ENCODE peak calls at places on chromosomes 12 and 14, in seven cellular contexts. D is body of pancreas; W is DND-41; S is A549; G is CD8-positive, alpha-beta T cell; F is gastrocnemius medialis; U is HCT116. L is an unnamed sample.

GRCh38 chr14:80606347-80606772 is 335.2 kb downstream of the CEP128 start:
- ATAC-seq in D (no peak), F (peak), U (no peak), S (no peak), G (no peak), W (no peak), L (peak)

GRCh38 chr12:79690606-79691298 is at the start of gene PAWR:
- ATAC-seq in F (peak), W (no peak), G (peak), D (peak), S (peak), U (peak), L (peak)

GRCh38 chr14:22492601-22493000 is 96.4 kb downstream of the DAD1 start:
- ATAC-seq in S (no peak), W (no peak), U (no peak), G (no peak), D (no peak), F (no peak), L (no peak)

GRCh38 chr14:91884664-91885063 is 17.3 kb upstream of the TC2N start:
- ATAC-seq in S (peak), U (no peak), D (no peak), G (no peak), F (peak), W (no peak), L (peak)

GRCh38 chr14:89190779-89191513 is 226.1 kb downstream of the FOXN3 start:
- ATAC-seq in U (no peak), S (no peak), G (no peak), W (no peak), D (no peak), F (no peak), L (no peak)

GRCh38 chr14:44168566-44168965 is 338.5 kb downstream of the FSCB start:
- ATAC-seq in F (no peak), S (no peak), G (no peak), U (no peak), W (no peak), D (no peak), L (no peak)

GRCh38 chr14:95692109-95692508 is 5.9 kb downstream of the TCL1B start:
- ATAC-seq in D (no peak), W (no peak), F (no peak), U (no peak), S (no peak), G (no peak), L (no peak)

GRCh38 chr12:106030210-106031175 is 108.3 kb downstream of the NUAK1 start:
- ATAC-seq in F (no peak), U (no peak), S (peak), G (no peak), D (no peak), W (no peak), L (no peak)

GRCh38 chr12:51247523-51248206 is 9.0 kb downstream of the DAZAP2 start:
- ATAC-seq in D (no peak), F (no peak), U (no peak), S (peak), W (no peak), G (no peak), L (no peak)

GRCh38 chr14:75845136-75845804 is 136.5 kb downstream of the TGFB3 start:
- ATAC-seq in S (no peak), W (no peak), F (no peak), D (no peak), G (no peak), U (no peak), L (peak)

GRCh38 chr12:45615268-45615667 is 114.2 kb upstream of the ARID2 start:
- ATAC-seq in S (peak), W (no peak), G (no peak), U (no peak), F (peak), D (no peak), L (no peak)

GRCh38 chr12:75754698-75755097 is 243.3 kb upstream of the KRR1 start:
- ATAC-seq in D (no peak), U (no peak), F (no peak), S (no peak), W (peak), G (no peak), L (no peak)

GRCh38 chr14:50055461-50056228 is 60.7 kb downstream of the VCPKMT start:
- ATAC-seq in W (no peak), G (no peak), F (no peak), S (no peak), U (peak), D (peak), L (no peak)

GRCh38 chr12:4280351-4281163 is 7.0 kb downstream of the CCND2 start:
- ATAC-seq in W (no peak), U (no peak), G (no peak), F (no peak), S (no peak), D (no peak), L (peak)

GRCh38 chr12:52251367-52252055 is 18.5 kb downstream of the KRT7 start:
- ATAC-seq in G (no peak), U (no peak), S (no peak), F (no peak), D (no peak), W (peak), L (no peak)

GRCh38 chr14:93040443-93040842 is 75.3 kb downstream of the ITPK1 start:
- ATAC-seq in G (no peak), F (peak), W (peak), D (no peak), S (no peak), U (no peak), L (peak)

GRCh38 chr14:77000340-77001235 is 27.9 kb downstream of the IRF2BPL start:
- ATAC-seq in U (no peak), S (no peak), F (peak), D (no peak), G (no peak), W (peak), L (peak)

GRCh38 chr14:32230181-32230580 is 27.1 kb upstream of the RNU6-8 start:
- ATAC-seq in S (peak), F (no peak), D (peak), W (no peak), G (no peak), U (peak), L (no peak)

GRCh38 chr12:22731231-22731630 is 106.3 kb downstream of the ETNK1 start:
- ATAC-seq in D (no peak), G (no peak), S (no peak), F (no peak), U (no peak), W (no peak), L (no peak)

GRCh38 chr12:32039341-32039740 is 67.3 kb upstream of the BICD1 start:
- ATAC-seq in U (no peak), F (no peak), W (no peak), S (no peak), D (no peak), G (no peak), L (no peak)

GRCh38 chr14:50229646-50230045 is 1.7 kb downstream of the SOS2 start:
- ATAC-seq in U (no peak), S (no peak), D (no peak), W (no peak), F (no peak), G (no peak), L (no peak)

GRCh38 chr12:116206828-116207227 is 70.7 kb downstream of the MED13L start:
- ATAC-seq in D (no peak), W (no peak), S (no peak), G (no peak), U (no peak), F (no peak), L (no peak)

GRCh38 chr14:62138593-62138992 is 376.4 kb downstream of the SNAPC1 start:
- ATAC-seq in W (no peak), G (no peak), S (no peak), D (no peak), F (no peak), U (no peak), L (no peak)

GRCh38 chr14:91861091-91861490 is 6.2 kb downstream of the TC2N start:
- ATAC-seq in U (no peak), S (no peak), F (no peak), D (no peak), W (no peak), G (peak), L (no peak)

GRCh38 chr14:75182820-75183219 is 6.4 kb upstream of the TMED10 start:
- ATAC-seq in S (peak), W (no peak), F (no peak), D (peak), U (no peak), G (no peak), L (peak)

GRCh38 chr12:110249716-110250225 is 31.3 kb upstream of the ATP2A2 start:
- ATAC-seq in W (no peak), S (no peak), D (peak), F (peak), G (no peak), U (no peak), L (no peak)

GRCh38 chr12:47014474-47014873 is 64.9 kb upstream of the PCED1B start:
- ATAC-seq in G (no peak), S (peak), U (no peak), W (no peak), D (no peak), F (no peak), L (no peak)

GRCh38 chr14:105067140-105067968 is 2.1 kb upstream of the GPR132 start:
- ATAC-seq in F (no peak), U (peak), S (peak), G (no peak), W (no peak), D (no peak), L (no peak)

GRCh38 chr14:37195327-37195726 is 2.4 kb upstream of the MIPOL1 start:
- ATAC-seq in S (no peak), G (no peak), F (no peak), W (no peak), D (no peak), U (no peak), L (no peak)

GRCh38 chr12:32471601-32472001 is 72.2 kb downstream of the FGD4 start:
- ATAC-seq in D (no peak), S (no peak), F (peak), G (no peak), W (no peak), U (no peak), L (no peak)

GRCh38 chr12:114685320-114685781 is 1.4 kb upstream of the TBX3 start:
- ATAC-seq in S (no peak), F (no peak), U (no peak), D (no peak), G (no peak), W (no peak), L (no peak)
- H3K4me3 ChIP-seq in S (peak), F (peak), U (no peak), D (no peak), G (no peak), W (no peak), L (peak)

DNA sequence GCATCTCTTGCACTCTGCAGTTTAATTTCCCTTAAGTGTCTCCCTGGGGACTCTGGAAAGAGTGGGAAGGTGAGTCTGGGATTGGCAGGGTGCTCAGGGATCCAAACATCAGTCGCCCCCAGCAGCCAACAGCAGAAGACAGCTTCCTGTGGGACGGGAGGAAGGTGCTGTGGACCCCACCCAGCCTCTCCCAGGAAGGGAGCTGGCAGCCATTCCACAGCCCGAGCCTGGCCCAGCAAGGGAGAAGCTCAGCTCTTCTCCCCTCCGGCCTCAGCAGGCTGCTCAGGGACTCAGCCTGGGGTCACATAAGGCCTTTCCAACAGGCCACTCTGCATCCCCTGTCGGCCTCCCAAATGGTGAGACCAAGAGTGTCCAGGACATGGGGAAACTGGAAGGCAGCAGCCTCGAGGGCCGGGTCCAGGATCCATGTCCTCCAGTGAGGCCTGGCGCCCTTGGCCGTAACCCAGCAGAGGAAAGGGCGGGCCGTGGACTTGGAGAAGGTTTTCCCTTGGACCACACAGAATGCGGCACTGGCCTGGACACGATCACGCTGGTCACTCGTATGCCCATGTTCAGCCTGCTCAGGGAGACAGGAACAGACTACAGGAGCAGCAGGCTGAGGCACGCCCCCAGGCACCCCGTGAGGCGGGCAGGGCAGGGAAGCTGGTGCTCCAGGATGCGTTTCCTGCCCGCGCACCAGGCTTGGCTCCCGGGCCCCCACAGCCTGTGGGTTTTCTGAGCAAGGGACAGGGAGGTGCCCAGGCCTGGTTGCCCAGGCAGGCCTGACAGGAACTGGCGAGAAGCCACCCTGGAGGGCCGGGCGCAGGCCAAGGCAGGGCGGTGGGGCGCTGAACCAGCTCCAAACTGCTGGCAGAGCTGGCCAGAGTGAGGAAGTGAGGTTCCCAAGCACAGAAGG is 3.5 kb downstream of the XRCC3 start:
- ATAC-seq in D (no peak), F (no peak), S (no peak), W (no peak), G (no peak), U (no peak), L (no peak)
- H3K4me3 ChIP-seq in D (no peak), F (no peak), S (no peak), W (no peak), G (no peak), U (no peak), L (no peak)

GRCh38 chr12:40726366-40726765 is 34.1 kb downstream of the CNTN1 start:
- ATAC-seq in D (no peak), S (no peak), U (no peak), G (no peak), F (no peak), W (no peak), L (no peak)

GRCh38 chr12:40733871-40734270 is 41.6 kb downstream of the CNTN1 start:
- ATAC-seq in S (no peak), G (no peak), W (no peak), U (no peak), D (no peak), F (no peak), L (no peak)

GRCh38 chr12:40730281-40730680 is 38.0 kb downstream of the CNTN1 start:
- ATAC-seq in G (no peak), S (peak), F (no peak), W (no peak), U (no peak), D (no peak), L (no peak)

GRCh38 chr12:40723001-40723400 is 30.8 kb downstream of the CNTN1 start:
- ATAC-seq in S (no peak), F (no peak), U (no peak), D (no peak), W (no peak), G (no peak), L (no peak)

DNA sequence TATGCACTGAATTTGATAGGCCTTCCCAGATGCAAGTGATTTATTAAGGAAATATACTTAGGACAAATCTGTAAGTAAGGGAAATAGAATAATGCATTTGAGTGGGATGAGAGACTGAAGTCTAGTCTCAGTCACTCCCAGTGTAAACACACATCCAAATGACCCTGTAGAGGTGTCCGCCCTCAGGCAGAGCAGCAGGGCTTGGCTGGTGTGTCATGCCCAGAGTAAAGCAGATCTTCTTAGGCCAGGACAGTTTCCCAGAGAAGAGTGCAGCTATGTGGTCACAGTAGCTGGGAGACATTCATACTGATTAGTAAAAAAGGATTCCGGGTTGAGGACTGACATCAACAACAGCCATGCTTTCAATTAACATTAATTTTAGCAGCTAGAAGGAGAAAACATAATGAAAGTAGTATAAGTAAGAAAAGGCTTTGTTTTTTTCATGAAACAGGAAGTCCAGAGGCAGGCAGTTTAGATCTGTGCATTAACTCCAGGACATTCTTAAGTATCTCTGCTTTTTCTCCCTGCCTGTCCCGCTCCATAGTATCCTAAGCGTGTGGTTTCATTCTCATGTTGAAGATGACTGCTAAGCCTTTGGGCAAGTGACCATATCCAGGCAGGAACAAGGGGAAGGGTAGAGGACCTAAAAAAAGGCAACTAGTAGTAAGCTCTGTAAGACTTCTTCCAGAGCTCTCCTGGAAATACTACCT is 35.7 kb downstream of the CNTN1 start:
- ATAC-seq in W (no peak), F (no peak), G (no peak), S (peak), U (no peak), D (no peak), L (no peak)
- H3K4me3 ChIP-seq in W (no peak), F (no peak), G (no peak), S (no peak), U (no peak), D (no peak), L (no peak)

GRCh38 chr12:57632369-57632897 is 568 bp downstream of the B4GALNT1 start:
- ATAC-seq in S (peak), D (peak), G (peak), U (peak), F (peak), W (no peak), L (peak)

GRCh38 chr12:57630891-57631433 is 2.0 kb downstream of the B4GALNT1 start:
- ATAC-seq in U (no peak), G (no peak), D (no peak), W (no peak), F (no peak), S (no peak), L (no peak)

GRCh38 chr12:57629897-57630471 is 3.0 kb downstream of the B4GALNT1 start:
- ATAC-seq in D (no peak), F (no peak), S (no peak), G (no peak), W (no peak), U (no peak), L (no peak)

GRCh38 chr12:57632898-57633825 is at the start of gene B4GALNT1:
- ATAC-seq in F (peak), D (peak), S (peak), G (peak), W (peak), U (peak), L (peak)

DNA sequence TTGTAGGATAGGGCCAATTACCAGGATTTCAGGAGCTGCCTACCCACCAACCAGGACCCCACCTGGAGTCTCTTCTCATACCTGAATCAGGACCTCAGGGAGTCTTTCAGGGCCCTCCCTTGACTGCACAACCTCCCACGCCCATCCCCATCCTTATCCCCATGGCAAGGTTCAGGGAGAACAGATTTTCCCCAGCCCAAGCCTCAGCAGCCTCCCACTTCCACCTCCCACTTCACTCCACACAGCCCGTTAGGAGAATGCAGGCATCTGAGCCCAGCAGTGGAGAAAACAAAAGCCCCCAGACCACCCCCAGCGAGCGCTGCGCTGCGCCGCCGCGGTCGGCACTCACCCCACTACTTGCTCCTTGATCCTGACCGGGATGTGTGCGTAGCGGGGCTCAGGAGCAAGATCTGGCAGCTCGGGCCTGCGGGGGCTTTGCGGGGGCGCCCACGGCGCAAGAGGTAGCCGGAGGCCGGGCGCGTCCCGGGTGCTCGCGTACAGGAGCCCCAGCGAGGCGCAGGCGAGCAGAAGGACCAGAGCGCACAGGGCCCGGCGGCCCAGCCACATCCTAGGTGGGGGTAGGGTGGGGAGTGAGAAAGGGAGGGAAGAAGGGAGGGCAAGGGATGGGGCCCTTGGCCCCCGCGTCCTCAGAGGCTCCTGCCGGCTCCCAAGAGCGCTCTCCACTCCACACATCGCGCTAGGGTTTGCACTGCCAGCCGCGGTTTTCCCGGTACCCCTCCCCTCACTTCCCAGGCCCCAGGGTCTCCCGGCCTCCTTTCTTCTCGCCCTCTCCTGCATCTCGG is 1.2 kb downstream of the B4GALNT1 start:
- ATAC-seq in D (no peak), G (no peak), S (peak), W (no peak), F (peak), U (peak), L (no peak)
- H3K4me3 ChIP-seq in D (no peak), G (peak), S (peak), W (no peak), F (peak), U (peak), L (peak)

GRCh38 chr12:107906719-107907118 is 132.2 kb downstream of the ASCL4 start:
- ATAC-seq in F (no peak), S (no peak), U (no peak), D (no peak), W (no peak), G (no peak), L (no peak)

GRCh38 chr12:107900588-107900987 is 126.1 kb downstream of the ASCL4 start:
- ATAC-seq in S (no peak), F (no peak), G (no peak), D (no peak), W (no peak), U (no peak), L (no peak)

GRCh38 chr12:107903377-107904061 is 129.0 kb downstream of the ASCL4 start:
- ATAC-seq in D (peak), U (no peak), G (no peak), S (peak), F (no peak), W (no peak), L (peak)
- H3K4me3 ChIP-seq in D (no peak), U (no peak), G (no peak), S (peak), F (peak), W (no peak), L (no peak)

GRCh38 chr12:53997324-53998173 is 2.4 kb upstream of the HOXC9 start:
- ATAC-seq in D (no peak), U (no peak), F (no peak), W (no peak), G (no peak), S (no peak), L (no peak)
- H3K4me3 ChIP-seq in D (no peak), U (no peak), F (peak), W (no peak), G (no peak), S (no peak), L (no peak)

L was measured in gastroesophageal sphincter.